ENCODE peak calls at places on chromosome 20, in nine cellular contexts. One of them, this sample, is unnamed.

GRCh38 chr20:24994470-24995368 is 2.2 kb upstream of the APMAP start:
- DNase-seq in neural progenitor cell: peak
- DNase-seq in HepG2: peak
- DNase-seq in left ventricle myocardium inferior: peak
- DNase-seq in pancreas: peak
- DNase-seq in astrocyte of the spinal cord: peak
- DNase-seq in body of pancreas: peak
- DNase-seq in cardiac fibroblast: peak
- DNase-seq in ovary: peak
- DNase-seq in this sample: peak

GRCh38 chr20:50048420-50049166 is 64.4 kb downstream of the UBE2V1 start:
- DNase-seq in neural progenitor cell: no peak
- DNase-seq in HepG2: no peak
- DNase-seq in left ventricle myocardium inferior: no peak
- DNase-seq in pancreas: no peak
- DNase-seq in astrocyte of the spinal cord: peak
- DNase-seq in body of pancreas: no peak
- DNase-seq in cardiac fibroblast: no peak
- DNase-seq in ovary: no peak
- DNase-seq in this sample: no peak

GRCh38 chr20:63234693-63235398 is 859 bp upstream of the BIRC7 start:
- DNase-seq in neural progenitor cell: peak
- DNase-seq in HepG2: peak
- DNase-seq in left ventricle myocardium inferior: no peak
- DNase-seq in pancreas: peak
- DNase-seq in astrocyte of the spinal cord: no peak
- DNase-seq in body of pancreas: peak
- DNase-seq in cardiac fibroblast: no peak
- DNase-seq in ovary: no peak
- DNase-seq in this sample: peak

GRCh38 chr20:50172347-50173013 is 18.1 kb upstream of the CEBPB start:
- DNase-seq in neural progenitor cell: peak
- DNase-seq in HepG2: peak
- DNase-seq in left ventricle myocardium inferior: peak
- DNase-seq in pancreas: peak
- DNase-seq in astrocyte of the spinal cord: peak
- DNase-seq in body of pancreas: peak
- DNase-seq in cardiac fibroblast: peak
- DNase-seq in ovary: peak
- DNase-seq in this sample: peak

GRCh38 chr20:62381202-62381797 is 5.6 kb upstream of the RPS21 start:
- DNase-seq in neural progenitor cell: no peak
- DNase-seq in HepG2: no peak
- DNase-seq in left ventricle myocardium inferior: no peak
- DNase-seq in pancreas: no peak
- DNase-seq in astrocyte of the spinal cord: no peak
- DNase-seq in body of pancreas: peak
- DNase-seq in cardiac fibroblast: peak
- DNase-seq in ovary: no peak
- DNase-seq in this sample: no peak

GRCh38 chr20:31712564-31713311 is 9.9 kb downstream of the BCL2L1 start:
- DNase-seq in neural progenitor cell: peak
- DNase-seq in HepG2: peak
- DNase-seq in left ventricle myocardium inferior: peak
- DNase-seq in pancreas: no peak
- DNase-seq in astrocyte of the spinal cord: peak
- DNase-seq in body of pancreas: peak
- DNase-seq in cardiac fibroblast: peak
- DNase-seq in ovary: peak
- DNase-seq in this sample: peak

GRCh38 chr20:44407402-44408184 is 52.1 kb downstream of the HNF4A start:
- DNase-seq in neural progenitor cell: no peak
- DNase-seq in HepG2: no peak
- DNase-seq in left ventricle myocardium inferior: no peak
- DNase-seq in pancreas: no peak
- DNase-seq in astrocyte of the spinal cord: peak
- DNase-seq in body of pancreas: peak
- DNase-seq in cardiac fibroblast: peak
- DNase-seq in ovary: no peak
- DNase-seq in this sample: peak

GRCh38 chr20:36591854-36592641 is 13.5 kb upstream of the RAB5IF start:
- DNase-seq in neural progenitor cell: peak
- DNase-seq in HepG2: peak
- DNase-seq in left ventricle myocardium inferior: no peak
- DNase-seq in pancreas: no peak
- DNase-seq in astrocyte of the spinal cord: peak
- DNase-seq in body of pancreas: peak
- DNase-seq in cardiac fibroblast: no peak
- DNase-seq in ovary: peak
- DNase-seq in this sample: no peak

GRCh38 chr20:3251806-3252205 is 12.8 kb upstream of the SLC4A11 start:
- DNase-seq in neural progenitor cell: no peak
- DNase-seq in HepG2: no peak
- DNase-seq in left ventricle myocardium inferior: peak
- DNase-seq in pancreas: no peak
- DNase-seq in astrocyte of the spinal cord: no peak
- DNase-seq in body of pancreas: no peak
- DNase-seq in cardiac fibroblast: peak
- DNase-seq in ovary: no peak
- DNase-seq in this sample: no peak

DNA sequence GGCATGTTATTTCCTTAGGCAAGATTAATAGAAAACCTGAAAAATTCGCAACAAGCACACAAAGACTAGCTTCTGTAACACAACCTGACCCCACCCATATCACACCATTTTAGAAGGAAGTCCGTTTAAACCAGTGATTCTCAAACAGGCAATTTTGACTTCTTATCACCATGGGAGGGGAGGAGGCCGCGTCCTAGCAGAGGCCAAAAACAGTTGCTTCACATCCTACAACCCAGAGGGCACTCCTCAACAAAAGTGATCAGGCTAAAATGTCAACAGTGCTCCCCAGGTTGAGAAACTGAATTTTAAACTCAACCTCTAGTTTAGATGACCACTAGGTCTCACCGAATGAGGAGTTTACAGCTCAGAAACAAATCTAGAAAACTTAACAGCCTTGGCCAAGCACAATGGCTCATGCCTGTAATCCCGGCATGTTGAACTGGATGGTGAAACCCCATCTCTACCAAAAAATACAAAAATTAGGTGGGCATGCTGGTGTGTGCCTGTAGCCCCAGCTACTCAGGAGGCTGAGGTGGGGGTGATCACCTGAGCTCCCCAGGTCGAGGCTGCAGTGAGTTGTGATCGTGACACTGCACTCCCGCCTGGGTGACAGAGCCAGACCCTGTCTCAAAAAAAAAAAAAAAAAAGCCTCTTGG is 3.4 kb downstream of the SNX5 start:
- DNase-seq in neural progenitor cell: no peak
- DNase-seq in HepG2: peak
- DNase-seq in left ventricle myocardium inferior: no peak
- DNase-seq in pancreas: no peak
- DNase-seq in astrocyte of the spinal cord: no peak
- DNase-seq in body of pancreas: no peak
- DNase-seq in cardiac fibroblast: no peak
- DNase-seq in ovary: no peak
- DNase-seq in this sample: no peak
- H3K4me3 ChIP-seq in neural progenitor cell: peak
- H3K4me3 ChIP-seq in HepG2: peak
- H3K4me3 ChIP-seq in left ventricle myocardium inferior: peak
- H3K4me3 ChIP-seq in pancreas: no peak
- H3K4me3 ChIP-seq in astrocyte of the spinal cord: peak
- H3K4me3 ChIP-seq in body of pancreas: no peak
- H3K4me3 ChIP-seq in cardiac fibroblast: peak
- H3K4me3 ChIP-seq in ovary: no peak
- H3K4me3 ChIP-seq in this sample: no peak

DNA sequence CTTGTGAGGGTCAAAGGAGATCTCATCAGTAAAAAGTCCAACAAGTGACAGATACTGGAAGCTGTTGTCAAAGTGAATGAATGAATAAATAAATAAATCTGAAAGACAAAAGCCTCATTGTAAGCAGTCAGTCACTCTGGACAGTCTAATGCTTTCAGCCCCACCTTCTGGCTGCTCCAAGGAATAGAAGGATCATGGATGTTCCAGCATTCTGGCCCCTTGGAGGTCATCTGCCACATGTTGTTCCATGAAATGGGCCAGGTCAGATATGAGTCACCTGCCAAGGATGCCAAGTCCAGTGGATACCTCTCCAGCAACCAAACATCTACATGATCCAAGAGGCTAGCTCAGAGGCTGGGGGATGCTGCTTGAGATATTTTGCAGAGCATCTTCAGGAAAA is 185.6 kb downstream of the BMP7 start:
- DNase-seq in neural progenitor cell: no peak
- DNase-seq in HepG2: no peak
- DNase-seq in left ventricle myocardium inferior: no peak
- DNase-seq in pancreas: peak
- DNase-seq in astrocyte of the spinal cord: peak
- DNase-seq in body of pancreas: no peak
- DNase-seq in cardiac fibroblast: no peak
- DNase-seq in ovary: no peak
- DNase-seq in this sample: no peak
- TF ChIP-seq CTCF in neural progenitor cell: peak
- TF ChIP-seq CTCF in HepG2: peak
- TF ChIP-seq CTCF in left ventricle myocardium inferior: no peak
- TF ChIP-seq CTCF in pancreas: no peak
- TF ChIP-seq CTCF in astrocyte of the spinal cord: peak
- TF ChIP-seq CTCF in body of pancreas: no peak
- TF ChIP-seq CTCF in cardiac fibroblast: no peak
- TF ChIP-seq CTCF in ovary: no peak
- TF ChIP-seq CTCF in this sample: no peak

GRCh38 chr20:2238601-2239000 is 57.2 kb upstream of the TGM3 start:
- DNase-seq in neural progenitor cell: no peak
- DNase-seq in HepG2: no peak
- DNase-seq in left ventricle myocardium inferior: no peak
- DNase-seq in pancreas: no peak
- DNase-seq in astrocyte of the spinal cord: no peak
- DNase-seq in body of pancreas: no peak
- DNase-seq in cardiac fibroblast: no peak
- DNase-seq in ovary: no peak
- DNase-seq in this sample: no peak

GRCh38 chr20:2240835-2241234 is 55.0 kb upstream of the TGM3 start:
- DNase-seq in neural progenitor cell: no peak
- DNase-seq in HepG2: no peak
- DNase-seq in left ventricle myocardium inferior: no peak
- DNase-seq in pancreas: no peak
- DNase-seq in astrocyte of the spinal cord: no peak
- DNase-seq in body of pancreas: no peak
- DNase-seq in cardiac fibroblast: no peak
- DNase-seq in ovary: no peak
- DNase-seq in this sample: no peak

GRCh38 chr20:2234788-2235187 is 61.0 kb upstream of the TGM3 start:
- DNase-seq in neural progenitor cell: peak
- DNase-seq in HepG2: no peak
- DNase-seq in left ventricle myocardium inferior: no peak
- DNase-seq in pancreas: no peak
- DNase-seq in astrocyte of the spinal cord: peak
- DNase-seq in body of pancreas: no peak
- DNase-seq in cardiac fibroblast: peak
- DNase-seq in ovary: no peak
- DNase-seq in this sample: no peak

GRCh38 chr20:2236266-2236665 is 59.5 kb upstream of the TGM3 start:
- DNase-seq in neural progenitor cell: no peak
- DNase-seq in HepG2: no peak
- DNase-seq in left ventricle myocardium inferior: no peak
- DNase-seq in pancreas: no peak
- DNase-seq in astrocyte of the spinal cord: no peak
- DNase-seq in body of pancreas: no peak
- DNase-seq in cardiac fibroblast: peak
- DNase-seq in ovary: no peak
- DNase-seq in this sample: no peak

GRCh38 chr20:2237059-2237458 is 58.7 kb upstream of the TGM3 start:
- DNase-seq in neural progenitor cell: peak
- DNase-seq in HepG2: no peak
- DNase-seq in left ventricle myocardium inferior: no peak
- DNase-seq in pancreas: no peak
- DNase-seq in astrocyte of the spinal cord: peak
- DNase-seq in body of pancreas: peak
- DNase-seq in cardiac fibroblast: peak
- DNase-seq in ovary: peak
- DNase-seq in this sample: peak
- H3K4me3 ChIP-seq in neural progenitor cell: no peak
- H3K4me3 ChIP-seq in HepG2: no peak
- H3K4me3 ChIP-seq in left ventricle myocardium inferior: no peak
- H3K4me3 ChIP-seq in pancreas: no peak
- H3K4me3 ChIP-seq in astrocyte of the spinal cord: no peak
- H3K4me3 ChIP-seq in body of pancreas: no peak
- H3K4me3 ChIP-seq in cardiac fibroblast: no peak
- H3K4me3 ChIP-seq in ovary: no peak
- H3K4me3 ChIP-seq in this sample: no peak

GRCh38 chr20:8132632-8133587 is 844 bp downstream of the PLCB1 start:
- DNase-seq in neural progenitor cell: peak
- DNase-seq in HepG2: no peak
- DNase-seq in left ventricle myocardium inferior: peak
- DNase-seq in pancreas: peak
- DNase-seq in astrocyte of the spinal cord: no peak
- DNase-seq in body of pancreas: peak
- DNase-seq in cardiac fibroblast: peak
- DNase-seq in ovary: peak
- DNase-seq in this sample: peak

GRCh38 chr20:8133816-8134451 is 1.9 kb downstream of the PLCB1 start:
- DNase-seq in neural progenitor cell: no peak
- DNase-seq in HepG2: no peak
- DNase-seq in left ventricle myocardium inferior: no peak
- DNase-seq in pancreas: no peak
- DNase-seq in astrocyte of the spinal cord: no peak
- DNase-seq in body of pancreas: no peak
- DNase-seq in cardiac fibroblast: no peak
- DNase-seq in ovary: no peak
- DNase-seq in this sample: no peak

GRCh38 chr20:8131598-8132014 is 460 bp upstream of the PLCB1 start:
- DNase-seq in neural progenitor cell: no peak
- DNase-seq in HepG2: no peak
- DNase-seq in left ventricle myocardium inferior: no peak
- DNase-seq in pancreas: no peak
- DNase-seq in astrocyte of the spinal cord: no peak
- DNase-seq in body of pancreas: no peak
- DNase-seq in cardiac fibroblast: peak
- DNase-seq in ovary: no peak
- DNase-seq in this sample: no peak

GRCh38 chr20:8130840-8131526 is 1.1 kb upstream of the PLCB1 start:
- DNase-seq in neural progenitor cell: no peak
- DNase-seq in HepG2: no peak
- DNase-seq in left ventricle myocardium inferior: no peak
- DNase-seq in pancreas: no peak
- DNase-seq in astrocyte of the spinal cord: no peak
- DNase-seq in body of pancreas: no peak
- DNase-seq in cardiac fibroblast: no peak
- DNase-seq in ovary: no peak
- DNase-seq in this sample: no peak

GRCh38 chr20:8132015-8132631 is at the start of gene PLCB1:
- DNase-seq in neural progenitor cell: peak
- DNase-seq in HepG2: peak
- DNase-seq in left ventricle myocardium inferior: peak
- DNase-seq in pancreas: peak
- DNase-seq in astrocyte of the spinal cord: peak
- DNase-seq in body of pancreas: peak
- DNase-seq in cardiac fibroblast: peak
- DNase-seq in ovary: peak
- DNase-seq in this sample: peak
- TF ChIP-seq CTCF in neural progenitor cell: peak
- TF ChIP-seq CTCF in HepG2: peak
- TF ChIP-seq CTCF in left ventricle myocardium inferior: peak
- TF ChIP-seq CTCF in pancreas: peak
- TF ChIP-seq CTCF in astrocyte of the spinal cord: peak
- TF ChIP-seq CTCF in body of pancreas: peak
- TF ChIP-seq CTCF in cardiac fibroblast: peak
- TF ChIP-seq CTCF in ovary: peak
- TF ChIP-seq CTCF in this sample: peak